ENCODE peak calls at places on chromosomes 2 and 18, in six cellular contexts. F is naive B cell; Z is colonic mucosa; I is activated naive CD8-positive, alpha-beta T cell treated with anti-CD3 and anti-CD28 coated beads for 36 hours; H is activated CD4-positive, alpha-beta T cell treated with anti-CD3 and anti-CD28 coated beads for 24 hours; G is Caco-2. V is an unnamed sample.
A peak's percentile ranks its signal among the peaks of the same experiment; 100 is the strongest.

GRCh38 chr2:13694673-13695072 is 937.8 kb upstream of the LRATD1 start:
- DNase-seq in F (no peak), Z (no peak), I (no peak), H (no peak), G (no peak), V (no peak)

GRCh38 chr18:68467966-68468365 is 246.9 kb downstream of the TMX3 start:
- DNase-seq in F (no peak), Z (no peak), I (no peak), H (no peak), G (no peak), V (no peak)

GRCh38 chr2:85956647-85957039 is 67.9 kb upstream of the ST3GAL5 start:
- DNase-seq in F (no peak), Z (no peak), I (no peak), H (no peak), G (no peak), V (no peak)

GRCh38 chr18:55110436-55110835 is 151.2 kb upstream of the CCDC68 start:
- DNase-seq in F (no peak), Z (no peak), I (no peak), H (no peak), G (no peak), V (no peak)

GRCh38 chr18:3411854-3412268 is 38.1 kb upstream of the TGIF1 start:
- DNase-seq in F (peak; percentile 18), Z (peak; percentile 67), I (peak; percentile 36), H (peak; percentile 11), G (no peak), V (peak; percentile 82)

GRCh38 chr2:111135237-111135909 is 14.7 kb downstream of the BCL2L11 start:
- DNase-seq in F (no peak), Z (no peak), I (no peak), H (no peak), G (no peak), V (no peak)

GRCh38 chr2:224650815-224651439 is 65.2 kb downstream of the CCDC195 start:
- DNase-seq in F (peak; percentile 42), Z (peak; percentile 41), I (no peak), H (no peak), G (no peak), V (peak; percentile 28)

GRCh38 chr18:43442571-43442970 is 165.3 kb upstream of the SYT4 start:
- DNase-seq in F (no peak), Z (no peak), I (no peak), H (no peak), G (no peak), V (no peak)

GRCh38 chr18:3447035-3447894 is 2.7 kb upstream of the TGIF1 start:
- DNase-seq in F (no peak), Z (no peak), I (peak; percentile 34), H (no peak), G (no peak), V (peak; percentile 93)

GRCh38 chr2:65033178-65033577 is 23.0 kb upstream of the CEP68 start:
- DNase-seq in F (peak; percentile 50), Z (no peak), I (no peak), H (no peak), G (no peak), V (peak; percentile 44)

GRCh38 chr2:223099561-223099960 is 47.6 kb downstream of the KCNE4 start:
- DNase-seq in F (no peak), Z (no peak), I (no peak), H (no peak), G (no peak), V (no peak)

GRCh38 chr18:78652001-78652545 is 327.5 kb upstream of the SALL3 start:
- DNase-seq in F (no peak), Z (no peak), I (no peak), H (no peak), G (no peak), V (no peak)

GRCh38 chr2:68653538-68653982 is 10.2 kb downstream of the PROKR1 start:
- DNase-seq in F (no peak), Z (no peak), I (peak; percentile 72), H (no peak), G (no peak), V (no peak)

GRCh38 chr18:77129150-77129551 is 3.4 kb downstream of the MBP start:
- DNase-seq in F (no peak), Z (no peak), I (no peak), H (no peak), G (no peak), V (no peak)

GRCh38 chr2:72083751-72084583 is 63.7 kb downstream of the CYP26B1 start:
- DNase-seq in F (no peak), Z (no peak), I (no peak), H (no peak), G (no peak), V (no peak)

GRCh38 chr2:205650450-205650849 is 31.9 kb upstream of the NRP2 start:
- DNase-seq in F (no peak), Z (no peak), I (no peak), H (no peak), G (no peak), V (no peak)

GRCh38 chr2:232860593-232861241 is 9.3 kb upstream of the SNORC start:
- DNase-seq in F (no peak), Z (no peak), I (no peak), H (no peak), G (no peak), V (no peak)

GRCh38 chr2:4168834-4169233 is 465.5 kb downstream of the DCDC2C start:
- DNase-seq in F (no peak), Z (no peak), I (no peak), H (no peak), G (no peak), V (no peak)

GRCh38 chr2:42964444-42965081 is 172.2 kb upstream of the HAAO start:
- DNase-seq in F (no peak), Z (peak; percentile 55), I (no peak), H (no peak), G (no peak), V (peak; percentile 62)

GRCh38 chr2:222526480-222527277 is 102.3 kb downstream of the SGPP2 start:
- DNase-seq in F (no peak), Z (no peak), I (no peak), H (no peak), G (no peak), V (no peak)

GRCh38 chr2:18559531-18559930 is 922 bp downstream of the RDH14 start:
- DNase-seq in F (no peak), Z (peak; percentile 22), I (no peak), H (no peak), G (no peak), V (no peak)

V was measured in DMS79 treated with DMSO at 0.1 percent for 48 hours.